ENCODE peak calls at places on chromosomes 11 and 22, in four cellular contexts. V is mesendoderm, K is H9, B is H1. D is an unnamed sample.

GRCh38 chr11:1129143-1129665 is 28.5 kb upstream of the MUC5AC start:
- DNase-seq in V (no peak), K (peak), B (no peak), D (no peak)

GRCh38 chr11:13535819-13536218 is 40.0 kb upstream of the PTH start:
- DNase-seq in B (no peak), K (no peak), V (peak), D (no peak)

GRCh38 chr11:68832476-68833176 is 9.1 kb downstream of the CPT1A start:
- DNase-seq in V (no peak), K (no peak), B (no peak), D (no peak)

GRCh38 chr11:3109921-3110706 is 52.9 kb upstream of the CARS1 start:
- DNase-seq in B (peak), V (peak), K (peak), D (no peak)

GRCh38 chr11:7982582-7983119 is 4.5 kb upstream of the EIF3F start:
- DNase-seq in V (no peak), K (no peak), B (no peak), D (no peak)

GRCh38 chr11:1130276-1131032 is 27.3 kb upstream of the MUC5AC start:
- DNase-seq in V (no peak), B (no peak), K (no peak), D (no peak)

GRCh38 chr11:64643258-64643881 is 52.4 kb downstream of the SLC22A12 start:
- DNase-seq in B (peak), K (peak), V (peak), D (no peak)

GRCh38 chr11:73577496-73577917 is 20.4 kb downstream of the FAM168A start:
- DNase-seq in K (no peak), V (no peak), B (no peak), D (peak)

GRCh38 chr11:122750047-122750446 is 88.3 kb upstream of the CRTAM start:
- DNase-seq in K (no peak), V (no peak), B (no peak), D (no peak)

GRCh38 chr11:9784602-9785315 is 120.9 kb downstream of the SWAP70 start:
- DNase-seq in B (no peak), V (no peak), K (no peak), D (no peak)

GRCh38 chr11:1267441-1268100 is 41.9 kb downstream of the TOLLIP start:
- DNase-seq in B (no peak), K (no peak), V (no peak), D (no peak)

GRCh38 chr11:57480409-57481137 is 20.2 kb downstream of the RTN4RL2 start:
- DNase-seq in B (peak), K (peak), V (peak), D (peak)

GRCh38 chr11:124961972-124962609 is 8.1 kb downstream of the CCDC15 start:
- DNase-seq in B (no peak), K (no peak), V (peak), D (peak)

GRCh38 chr22:44906999-44907644 is 102.7 kb downstream of the PHF21B start:
- DNase-seq in B (no peak), V (no peak), K (no peak), D (no peak)

GRCh38 chr11:79670846-79671245 is 230.0 kb upstream of the TENM4 start:
- DNase-seq in V (no peak), K (no peak), B (no peak), D (no peak)

GRCh38 chr11:119249671-119250010 is 43.5 kb downstream of the CBL start:
- DNase-seq in V (no peak), K (no peak), B (no peak), D (peak)

GRCh38 chr11:84437129-84438123 is 1151.3 kb upstream of the CCDC90B start:
- DNase-seq in K (peak), B (peak), V (peak), D (no peak)

GRCh38 chr11:2574043-2574552 is 125.7 kb downstream of the KCNQ1OT1 start:
- DNase-seq in K (no peak), B (no peak), V (no peak), D (no peak)

GRCh38 chr11:66478823-66479740 is 1.2 kb upstream of the DPP3 start:
- DNase-seq in K (no peak), V (peak), B (peak), D (peak)

GRCh38 chr22:40400173-40400572 is 29.8 kb downstream of the SGSM3 start:
- DNase-seq in K (no peak), B (no peak), V (no peak), D (no peak)

GRCh38 chr11:72446929-72447753 is 12.8 kb upstream of the CLPB start:
- DNase-seq in B (no peak), K (no peak), V (peak), D (peak)

GRCh38 chr11:122723576-122723975 is 68.1 kb downstream of the UBASH3B start:
- DNase-seq in V (no peak), K (no peak), B (no peak), D (peak)

GRCh38 chr11:78050964-78051831 is 12.5 kb upstream of the THRSP start:
- DNase-seq in K (peak), B (no peak), V (peak), D (peak)

GRCh38 chr22:36340621-36341020 is 47.1 kb downstream of the MYH9 start:
- DNase-seq in V (no peak), K (no peak), B (no peak), D (no peak)

GRCh38 chr11:23723861-23724260 is 773.0 kb upstream of the LUZP2 start:
- DNase-seq in V (no peak), K (no peak), B (no peak), D (peak)

GRCh38 chr11:108970221-108970991 is 305.5 kb downstream of the DDX10 start:
- DNase-seq in V (peak), B (no peak), K (no peak), D (no peak)

GRCh38 chr22:35952576-35952975 is 76.0 kb downstream of the RBFOX2 start:
- DNase-seq in V (no peak), B (no peak), K (no peak), D (no peak)

GRCh38 chr22:23212061-23213030 is 32.0 kb downstream of the BCR start:
- DNase-seq in B (no peak), V (no peak), K (no peak), D (no peak)

GRCh38 chr11:4191031-4191571 is 96.5 kb downstream of the RRM1 start:
- DNase-seq in V (no peak), K (no peak), B (peak), D (no peak)

GRCh38 chr11:71237853-71238252 is 14.5 kb downstream of the SHANK2 start:
- DNase-seq in V (no peak), B (no peak), K (peak), D (no peak)

GRCh38 chr22:30127749-30128166 is 47.5 kb downstream of the HORMAD2 start:
- DNase-seq in B (no peak), V (no peak), K (no peak), D (peak)

GRCh38 chr22:19681863-19682245 is 32.4 kb upstream of the SEPTIN5 start:
- DNase-seq in B (no peak), K (no peak), V (no peak), D (no peak)
- H4K5ac ChIP-seq in B (no peak), K (no peak), V (no peak), D (no peak)

GRCh38 chr11:11882539-11882938 is 40.8 kb downstream of the USP47 start:
- DNase-seq in V (no peak), B (no peak), K (no peak), D (no peak)
- H4K5ac ChIP-seq in V (no peak), B (no peak), K (no peak), D (no peak)

GRCh38 chr11:131764126-131764525 is 393.7 kb downstream of the NTM start:
- DNase-seq in V (no peak), K (no peak), B (no peak), D (no peak)

GRCh38 chr11:131766637-131767036 is 396.2 kb downstream of the NTM start:
- DNase-seq in B (no peak), V (no peak), K (no peak), D (no peak)

GRCh38 chr11:131760191-131760951 is 390.0 kb downstream of the NTM start:
- DNase-seq in B (peak), V (peak), K (peak), D (peak)

GRCh38 chr11:131762346-131763110 is 392.1 kb downstream of the NTM start:
- DNase-seq in K (no peak), V (peak), B (no peak), D (no peak)

GRCh38 chr11:131763193-131763890 is 392.9 kb downstream of the NTM start:
- DNase-seq in V (no peak), K (no peak), B (no peak), D (peak)
- H4K5ac ChIP-seq in V (no peak), K (no peak), B (no peak), D (no peak)

DNA sequence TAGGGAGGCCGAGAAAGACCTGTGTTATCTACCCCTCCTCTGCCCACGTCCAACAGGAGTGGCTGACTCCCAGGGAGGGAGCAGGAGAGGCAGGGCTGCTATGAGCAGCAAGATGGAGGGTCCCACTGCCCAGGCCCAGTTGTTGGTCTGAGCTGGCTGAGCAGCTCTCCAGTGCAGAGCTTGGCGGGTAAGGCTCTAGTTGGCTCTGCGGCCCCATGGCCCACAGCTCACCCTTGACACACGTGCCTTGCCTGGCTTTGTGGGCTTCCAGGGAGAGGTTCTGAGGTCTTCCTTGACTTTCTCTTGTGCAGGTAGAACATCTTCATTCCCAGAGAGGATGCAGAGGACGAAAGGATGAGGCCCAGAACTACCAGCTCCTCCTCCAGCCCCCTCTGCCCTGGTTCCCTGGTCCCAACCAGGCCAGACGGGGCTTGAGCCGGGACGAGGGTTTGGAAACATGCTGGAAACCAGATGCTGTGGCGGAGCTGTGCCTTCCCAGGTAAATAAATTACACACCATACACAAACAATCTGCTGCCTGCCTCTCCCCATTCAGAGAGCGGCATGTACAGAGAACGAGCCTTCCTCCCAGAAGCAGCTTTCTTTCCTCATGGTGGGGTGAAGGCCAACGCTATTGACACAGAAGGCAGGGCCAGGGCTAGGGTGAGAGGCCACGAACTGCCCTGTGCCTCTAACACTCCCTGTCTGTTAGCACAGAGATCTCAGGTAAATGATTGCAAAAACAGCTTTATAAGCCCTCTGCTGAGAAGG is 48.1 kb downstream of the DSCAML1 start:
- DNase-seq in V (no peak), B (no peak), K (no peak), D (no peak)
- H4K5ac ChIP-seq in V (no peak), B (no peak), K (no peak), D (no peak)

DNA sequence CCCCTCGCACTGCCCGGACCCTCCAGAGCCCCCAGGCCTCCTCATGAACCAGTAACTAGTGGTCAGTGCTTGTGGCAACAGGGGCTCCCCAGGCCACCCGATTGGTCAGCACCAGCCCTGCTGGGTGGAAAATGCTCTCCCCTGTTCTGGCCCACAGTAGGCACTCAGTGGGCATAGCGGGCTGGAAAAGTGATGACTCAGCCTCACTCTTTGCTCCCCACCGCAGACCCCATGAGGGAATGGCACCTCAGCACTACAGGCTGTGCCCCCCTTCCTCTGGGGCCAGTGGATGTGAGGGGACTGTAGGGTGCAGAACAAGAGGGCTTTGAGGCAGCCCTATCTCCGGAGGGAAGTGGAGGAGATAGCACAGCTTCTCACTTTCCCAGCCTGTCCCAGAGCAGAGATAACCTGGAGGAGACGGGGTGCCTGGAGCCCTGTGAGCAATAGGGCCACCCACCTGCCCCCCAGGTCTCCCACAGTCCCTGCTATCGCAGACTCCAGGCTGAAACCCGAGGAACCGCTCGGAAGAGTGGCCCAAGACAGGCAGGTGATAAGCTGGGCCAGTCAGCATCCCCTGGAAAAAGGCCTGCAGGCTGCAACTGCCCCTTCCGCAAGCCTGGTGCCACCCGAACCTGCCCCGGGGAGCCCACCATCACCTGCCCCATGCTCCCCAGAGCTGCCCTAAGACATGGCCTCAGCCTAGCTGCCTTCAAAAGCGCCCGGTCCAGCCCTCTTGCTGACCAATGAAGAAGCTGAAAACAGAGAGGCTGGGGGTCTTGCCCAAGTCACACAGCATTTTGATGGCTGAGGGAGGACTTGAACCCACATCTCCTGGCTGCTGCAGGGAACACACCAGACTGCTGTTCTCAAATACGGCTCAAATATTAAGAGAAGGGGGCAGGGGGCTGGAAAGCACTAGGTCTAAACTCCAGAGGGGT is 29.4 kb upstream of the PDGFB start:
- DNase-seq in K (no peak), V (no peak), B (no peak), D (no peak)
- H4K5ac ChIP-seq in K (no peak), V (no peak), B (no peak), D (no peak)

DNA sequence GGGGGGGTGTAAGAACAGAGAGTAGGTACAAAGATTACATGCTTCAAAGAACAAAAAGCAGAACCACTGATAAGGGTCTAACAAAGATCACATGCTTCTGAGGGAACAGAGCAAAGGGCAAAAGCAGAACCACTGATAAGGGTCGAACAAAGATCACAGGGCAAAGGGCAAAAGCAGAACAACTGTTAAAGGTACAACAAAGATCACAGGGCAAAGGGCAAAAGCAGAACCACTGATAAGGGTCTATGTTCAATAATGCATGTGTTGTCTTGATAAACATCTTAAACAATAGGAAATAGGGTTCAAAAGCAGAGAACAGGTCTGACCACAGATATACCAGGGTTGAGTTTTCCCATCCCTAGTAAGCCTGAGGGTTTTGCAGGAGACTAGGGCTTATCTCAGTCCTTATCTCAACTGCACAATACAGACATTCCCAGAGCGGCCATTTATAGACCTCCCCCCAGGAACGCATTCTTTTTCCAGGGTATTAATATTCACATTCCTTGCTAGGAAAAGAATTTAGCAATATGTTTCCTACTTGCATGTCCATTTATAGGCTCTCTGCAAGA is 81.9 kb upstream of the PGR start:
- DNase-seq in V (peak), B (no peak), K (no peak), D (no peak)
- H4K5ac ChIP-seq in V (no peak), B (no peak), K (no peak), D (no peak)

DNA sequence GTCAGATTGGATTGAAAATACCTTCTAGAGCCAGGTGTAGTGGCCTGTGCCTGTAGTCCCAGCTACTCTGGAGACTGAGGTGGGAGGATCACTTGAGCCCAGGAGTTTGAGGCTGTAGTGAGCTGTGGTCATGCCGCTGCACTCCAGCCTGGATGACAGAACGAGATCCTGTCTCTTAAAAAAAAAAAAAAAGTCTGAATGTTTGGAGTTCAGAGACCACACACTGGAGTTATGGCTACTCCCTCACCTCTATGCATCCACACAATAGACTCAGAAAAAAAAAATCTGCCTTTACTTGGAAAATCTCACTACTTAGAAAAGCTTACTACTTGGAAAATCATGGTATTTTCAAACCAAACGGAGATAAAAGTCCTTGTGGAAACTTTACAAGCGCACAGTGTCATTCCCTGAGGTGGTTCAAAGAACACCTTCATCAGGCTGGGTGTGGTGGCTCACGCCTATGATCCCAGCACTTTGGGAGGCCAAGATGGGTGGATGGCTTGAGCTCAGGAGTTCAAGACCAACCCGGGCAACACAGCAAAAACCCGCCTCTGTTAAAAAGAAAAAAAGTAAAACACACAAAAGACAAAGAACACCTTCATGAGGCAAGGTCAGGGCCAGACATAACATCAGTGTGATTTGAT is 63.9 kb upstream of the PICALM start:
- DNase-seq in V (no peak), B (no peak), K (no peak), D (no peak)
- H4K5ac ChIP-seq in V (no peak), B (no peak), K (no peak), D (no peak)

DNA sequence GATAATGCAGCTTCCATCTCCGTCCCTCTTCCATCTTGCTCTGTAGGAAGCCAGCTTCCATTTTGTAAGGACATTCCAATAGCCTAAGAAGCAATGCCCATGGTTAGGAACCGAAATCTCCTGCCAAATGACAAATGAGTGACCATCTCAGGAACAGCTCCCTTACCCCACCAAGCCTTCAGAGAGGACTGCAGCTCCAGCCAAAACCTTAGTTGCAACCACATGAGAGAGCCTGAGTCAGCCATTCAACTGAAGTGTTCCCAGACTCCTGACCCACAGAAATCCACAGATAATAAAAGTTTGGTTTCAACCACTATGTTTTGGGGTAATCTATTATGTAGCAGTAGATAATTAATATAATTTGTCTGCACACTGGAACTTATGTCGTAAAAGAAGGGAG is 51.7 kb upstream of the LDLRAD3 start:
- DNase-seq in B (no peak), K (no peak), V (no peak), D (no peak)
- H4K5ac ChIP-seq in B (no peak), K (no peak), V (no peak), D (no peak)